ENCODE peak calls at places on chromosome 17, in five cellular contexts. I, S, T, H and Q are unnamed samples.

GRCh38 chr17:71118039-71118438 is 948.7 kb downstream of the KCNJ2 start:
- DNase-seq in I (peak; percentile 19), S (no peak), T (no peak), H (no peak), Q (no peak)

GRCh38 chr17:42845918-42846593 is 1.7 kb downstream of the AOC2 start:
- DNase-seq in I (no peak), S (no peak), T (no peak), H (no peak), Q (no peak)

GRCh38 chr17:79620207-79621038 is 9.6 kb upstream of the RBFOX3 start:
- DNase-seq in I (no peak), S (no peak), T (no peak), H (no peak), Q (peak; percentile 1)

GRCh38 chr17:58541249-58541648 is 26.8 kb upstream of the MTMR4 start:
- DNase-seq in I (no peak), S (no peak), T (peak; percentile 49), H (no peak), Q (no peak)

GRCh38 chr17:11608396-11608795 is 10.1 kb downstream of the DNAH9 start:
- DNase-seq in I (no peak), S (no peak), T (no peak), H (no peak), Q (peak; percentile 62)

GRCh38 chr17:45948881-45949624 is 50.0 kb upstream of the STH start:
- DNase-seq in I (peak; percentile 61), S (peak; percentile 4), T (peak; percentile 90), H (peak; percentile 42), Q (peak; percentile 76)

GRCh38 chr17:17693253-17693954 is 12.1 kb downstream of the RAI1 start:
- DNase-seq in I (peak; percentile 48), S (no peak), T (no peak), H (no peak), Q (peak; percentile 31)

GRCh38 chr17:63946440-63947363 is 14.6 kb upstream of the CD79B start:
- DNase-seq in I (peak; percentile 11), S (no peak), T (peak; percentile 94), H (peak; percentile 29), Q (peak; percentile 54)

GRCh38 chr17:57256708-57257112 is 387 bp downstream of the MSI2 start:
- DNase-seq in I (peak; percentile 23), S (no peak), T (no peak), H (peak; percentile 33), Q (peak; percentile 34)

GRCh38 chr17:39132192-39132600 is 19.2 kb downstream of the PLXDC1 start:
- DNase-seq in I (peak; percentile 72), S (peak; percentile 44), T (no peak), H (no peak), Q (no peak)

GRCh38 chr17:9235346-9235745 is 214.0 kb downstream of the NTN1 start:
- DNase-seq in I (no peak), S (no peak), T (no peak), H (no peak), Q (no peak)

GRCh38 chr17:22300731-22301352 is 608.5 kb downstream of the KCNJ18 start:
- DNase-seq in I (no peak), S (no peak), T (no peak), H (no peak), Q (no peak)

GRCh38 chr17:50893183-50893993 is 27.2 kb upstream of the TOB1 start:
- DNase-seq in I (peak; percentile 94), S (no peak), T (peak; percentile 6), H (no peak), Q (peak; percentile 46)

GRCh38 chr17:82909322-82909904 is 69.6 kb upstream of the ZNF750 start:
- DNase-seq in I (no peak), S (no peak), T (no peak), H (peak; percentile 22), Q (peak; percentile 34)

GRCh38 chr17:77619851-77620250 is 338.7 kb upstream of the TNRC6C start:
- DNase-seq in I (peak; percentile 89), S (peak; percentile 45), T (no peak), H (no peak), Q (no peak)

GRCh38 chr17:67619555-67619954 is 98.2 kb upstream of the NOL11 start:
- DNase-seq in I (no peak), S (no peak), T (no peak), H (no peak), Q (no peak)

GRCh38 chr17:53630638-53631037 is 192.1 kb upstream of the KIF2B start:
- DNase-seq in I (no peak), S (no peak), T (no peak), H (no peak), Q (no peak)

GRCh38 chr17:50558581-50558954 is 1.9 kb upstream of the CACNA1G start:
- DNase-seq in I (no peak), S (no peak), T (no peak), H (no peak), Q (no peak)

GRCh38 chr17:56085576-56086267 is 67.6 kb upstream of the ANKFN1 start:
- DNase-seq in I (no peak), S (no peak), T (no peak), H (no peak), Q (no peak)

GRCh38 chr17:50072925-50073324 is 17.0 kb downstream of the ITGA3 start:
- DNase-seq in I (peak; percentile 53), S (no peak), T (no peak), H (no peak), Q (no peak)

GRCh38 chr17:79075861-79076406 is 1.3 kb downstream of the ENGASE start:
- DNase-seq in I (no peak), S (no peak), T (peak; percentile 9), H (no peak), Q (no peak)

GRCh38 chr17:78128616-78129384 is at the start of gene TMC6:
- DNase-seq in I (no peak), S (no peak), T (peak; percentile 89), H (peak; percentile 72), Q (peak; percentile 83)

GRCh38 chr17:72458301-72458700 is 337.5 kb downstream of the SOX9 start:
- DNase-seq in I (no peak), S (no peak), T (no peak), H (no peak), Q (no peak)

GRCh38 chr17:81672504-81672903 is 6.0 kb downstream of the CCDC137 start:
- DNase-seq in I (no peak), S (no peak), T (no peak), H (no peak), Q (no peak)

GRCh38 chr17:40615295-40615988 is 32.2 kb downstream of the SMARCE1 start:
- DNase-seq in I (peak; percentile 35), S (no peak), T (peak; percentile 84), H (peak; percentile 34), Q (peak; percentile 59)

GRCh38 chr17:4725646-4726300 is 5.5 kb upstream of the MED11 start:
- DNase-seq in I (no peak), S (no peak), T (no peak), H (no peak), Q (no peak)

GRCh38 chr17:61402073-61402541 is 2.5 kb downstream of the TBX2 start:
- DNase-seq in I (no peak), S (no peak), T (no peak), H (no peak), Q (no peak)